ENCODE peak calls at places on chromosomes 7 and 10, in five cellular contexts. One of them, this sample, is unnamed.

GRCh38 chr7:138400400-138400886 is 59.6 kb upstream of the TRIM24 start:
- DNase-seq in GM23338: no peak
- DNase-seq in GM12878: no peak
- DNase-seq in A549: no peak
- DNase-seq in HepG2: no peak
- DNase-seq in this sample: peak

GRCh38 chr7:100021297-100021696 is 5.9 kb downstream of the ZKSCAN1 start:
- DNase-seq in A549: no peak
- DNase-seq in HepG2: no peak
- DNase-seq in GM12878: no peak
- DNase-seq in GM23338: no peak
- DNase-seq in this sample: no peak

GRCh38 chr10:100887761-100888296 is 24.9 kb upstream of the SLF2 start:
- DNase-seq in HepG2: no peak
- DNase-seq in A549: no peak
- DNase-seq in GM12878: no peak
- DNase-seq in GM23338: no peak
- DNase-seq in this sample: no peak

GRCh38 chr7:118324790-118325449 is 100.4 kb downstream of the ANKRD7 start:
- DNase-seq in GM12878: no peak
- DNase-seq in A549: no peak
- DNase-seq in GM23338: no peak
- DNase-seq in HepG2: no peak
- DNase-seq in this sample: no peak

GRCh38 chr7:140649566-140650205 is 9.1 kb upstream of the DENND2A start:
- DNase-seq in HepG2: no peak
- DNase-seq in A549: no peak
- DNase-seq in GM23338: no peak
- DNase-seq in GM12878: no peak
- DNase-seq in this sample: no peak

GRCh38 chr7:39950473-39951155 is 558 bp downstream of the CDK13 start:
- DNase-seq in GM23338: peak
- DNase-seq in A549: no peak
- DNase-seq in HepG2: no peak
- DNase-seq in GM12878: no peak
- DNase-seq in this sample: peak

GRCh38 chr7:7641129-7641663 is 644 bp downstream of the UMAD1 start:
- DNase-seq in A549: peak
- DNase-seq in HepG2: peak
- DNase-seq in GM23338: peak
- DNase-seq in GM12878: no peak
- DNase-seq in this sample: peak

GRCh38 chr7:82595176-82595575 is 151.6 kb upstream of the CACNA2D1 start:
- DNase-seq in HepG2: no peak
- DNase-seq in GM23338: no peak
- DNase-seq in A549: no peak
- DNase-seq in GM12878: no peak
- DNase-seq in this sample: no peak

GRCh38 chr7:106613279-106613678 is 47.7 kb downstream of the CCDC71L start:
- DNase-seq in A549: no peak
- DNase-seq in GM12878: no peak
- DNase-seq in HepG2: no peak
- DNase-seq in GM23338: no peak
- DNase-seq in this sample: no peak

GRCh38 chr10:47357911-47358310 is 9.7 kb downstream of the RBP3 start:
- DNase-seq in HepG2: no peak
- DNase-seq in GM12878: no peak
- DNase-seq in GM23338: no peak
- DNase-seq in A549: no peak
- DNase-seq in this sample: no peak

GRCh38 chr7:7272294-7272693 is 90.0 kb downstream of the C1GALT1 start:
- DNase-seq in HepG2: no peak
- DNase-seq in GM12878: no peak
- DNase-seq in A549: no peak
- DNase-seq in GM23338: no peak
- DNase-seq in this sample: no peak

GRCh38 chr10:116113721-116114501 is 159.1 kb downstream of the GFRA1 start:
- DNase-seq in A549: no peak
- DNase-seq in GM12878: no peak
- DNase-seq in HepG2: no peak
- DNase-seq in GM23338: no peak
- DNase-seq in this sample: no peak

GRCh38 chr10:131160219-131160875 is 151.2 kb downstream of the TCERG1L start:
- DNase-seq in HepG2: no peak
- DNase-seq in GM12878: no peak
- DNase-seq in GM23338: no peak
- DNase-seq in A549: no peak
- DNase-seq in this sample: no peak

GRCh38 chr10:124588736-124589451 is 127.3 kb downstream of the LHPP start:
- DNase-seq in A549: no peak
- DNase-seq in HepG2: peak
- DNase-seq in GM12878: no peak
- DNase-seq in GM23338: no peak
- DNase-seq in this sample: peak

GRCh38 chr7:18177815-18178660 is 150.4 kb upstream of the PRPS1L1 start:
- DNase-seq in GM23338: no peak
- DNase-seq in GM12878: peak
- DNase-seq in HepG2: peak
- DNase-seq in A549: no peak
- DNase-seq in this sample: peak

GRCh38 chr7:106143711-106144347 is 31.7 kb upstream of the SYPL1 start:
- DNase-seq in GM23338: peak
- DNase-seq in GM12878: no peak
- DNase-seq in A549: no peak
- DNase-seq in HepG2: no peak
- DNase-seq in this sample: peak

GRCh38 chr10:121610798-121611325 is 12.6 kb upstream of the FGFR2 start:
- DNase-seq in GM23338: no peak
- DNase-seq in HepG2: no peak
- DNase-seq in GM12878: no peak
- DNase-seq in A549: no peak
- DNase-seq in this sample: no peak

GRCh38 chr10:106559442-106559841 is 605.1 kb downstream of the SORCS1 start:
- DNase-seq in GM23338: no peak
- DNase-seq in A549: no peak
- DNase-seq in GM12878: no peak
- DNase-seq in HepG2: no peak
- DNase-seq in this sample: no peak

DNA sequence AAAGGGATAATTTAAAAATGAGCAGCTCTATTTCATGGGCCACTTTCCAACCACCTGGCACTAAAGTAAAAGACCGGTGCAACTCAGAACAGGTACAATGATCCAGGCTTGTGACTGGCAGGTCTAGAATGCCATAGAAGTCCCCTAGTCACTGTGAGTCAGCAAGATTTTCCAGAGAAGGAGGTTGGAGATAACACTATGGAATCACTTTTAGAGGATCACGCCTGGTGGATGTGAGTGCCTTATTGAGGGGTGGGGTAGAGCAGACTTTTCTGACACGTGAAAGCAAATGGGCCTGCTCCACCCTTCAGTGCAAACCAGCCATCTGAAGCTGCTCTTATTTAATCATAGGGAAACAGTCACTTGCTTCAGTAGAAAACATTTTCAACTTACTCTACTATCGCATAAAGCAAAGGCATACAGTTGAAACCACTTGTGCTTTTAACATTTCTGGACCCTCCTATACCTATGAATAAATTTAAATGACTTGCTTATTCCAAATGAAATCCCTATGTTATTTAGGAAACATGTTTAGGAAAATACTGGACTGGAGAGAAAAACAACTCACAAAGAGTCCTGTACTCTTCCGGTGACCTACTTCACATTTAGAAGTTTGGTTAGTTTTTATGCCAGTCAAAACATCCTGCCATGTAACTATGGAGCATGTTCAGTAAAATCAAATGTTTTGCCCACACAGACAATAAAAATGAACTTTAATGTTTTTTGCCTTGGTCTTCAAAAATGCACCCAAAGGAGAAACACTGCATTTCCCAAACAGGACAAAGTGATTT is 21.5 kb upstream of the AKR1C1 start:
- DNase-seq in A549: peak
- DNase-seq in GM12878: no peak
- DNase-seq in GM23338: no peak
- DNase-seq in HepG2: peak
- DNase-seq in this sample: peak
- TF ChIP-seq JUNB in A549: no peak
- TF ChIP-seq JUNB in GM12878: no peak
- TF ChIP-seq JUNB in GM23338: no peak
- TF ChIP-seq JUNB in HepG2: no peak
- TF ChIP-seq JUNB in this sample: no peak

DNA sequence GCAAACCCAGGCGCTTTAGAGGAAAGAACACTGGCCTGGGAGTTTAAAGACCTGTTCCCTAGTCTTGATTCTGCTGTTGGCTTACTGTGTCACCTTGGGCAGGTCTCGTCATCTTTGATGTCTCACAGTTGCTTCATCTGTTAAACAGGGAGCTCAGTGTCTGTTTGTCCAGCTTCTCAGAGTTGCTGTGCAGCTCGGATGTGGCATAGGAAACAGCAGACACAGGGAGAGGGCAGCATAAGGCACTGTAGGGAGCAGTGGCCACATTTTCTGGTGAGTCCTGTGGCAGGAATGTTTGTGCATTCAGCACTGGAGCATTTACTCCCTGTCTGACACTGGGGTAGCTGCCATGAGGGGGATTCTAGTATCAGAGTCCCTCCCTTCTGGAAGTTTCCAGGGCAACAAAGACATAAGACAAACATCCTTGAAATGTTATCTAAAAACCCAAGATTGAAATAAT is 2.0 kb downstream of the REPIN1 start:
- DNase-seq in GM12878: no peak
- DNase-seq in GM23338: no peak
- DNase-seq in HepG2: peak
- DNase-seq in A549: no peak
- DNase-seq in this sample: no peak
- TF ChIP-seq JUNB in GM12878: no peak
- TF ChIP-seq JUNB in GM23338: no peak
- TF ChIP-seq JUNB in HepG2: no peak
- TF ChIP-seq JUNB in A549: no peak
- TF ChIP-seq JUNB in this sample: no peak

GRCh38 chr7:43151076-43151475 is 38.6 kb downstream of the HECW1 start:
- DNase-seq in HepG2: no peak
- DNase-seq in A549: no peak
- DNase-seq in GM23338: no peak
- DNase-seq in GM12878: no peak
- DNase-seq in this sample: no peak
- TF ChIP-seq JUNB in HepG2: no peak
- TF ChIP-seq JUNB in A549: no peak
- TF ChIP-seq JUNB in GM23338: no peak
- TF ChIP-seq JUNB in GM12878: no peak
- TF ChIP-seq JUNB in this sample: no peak

GRCh38 chr10:48491422-48492139 is 113.3 kb downstream of the ARHGAP22 start:
- DNase-seq in A549: no peak
- DNase-seq in HepG2: no peak
- DNase-seq in GM23338: no peak
- DNase-seq in GM12878: no peak
- DNase-seq in this sample: no peak

GRCh38 chr10:48494073-48494472 is 110.8 kb downstream of the ARHGAP22 start:
- DNase-seq in A549: no peak
- DNase-seq in GM23338: no peak
- DNase-seq in GM12878: no peak
- DNase-seq in HepG2: no peak
- DNase-seq in this sample: no peak

GRCh38 chr10:48494611-48495010 is 110.3 kb downstream of the ARHGAP22 start:
- DNase-seq in GM23338: no peak
- DNase-seq in GM12878: no peak
- DNase-seq in HepG2: no peak
- DNase-seq in A549: no peak
- DNase-seq in this sample: no peak

GRCh38 chr10:48495282-48496045 is 109.4 kb downstream of the ARHGAP22 start:
- DNase-seq in GM12878: no peak
- DNase-seq in GM23338: no peak
- DNase-seq in HepG2: no peak
- DNase-seq in A549: no peak
- DNase-seq in this sample: no peak

GRCh38 chr10:48493083-48493871 is 111.6 kb downstream of the ARHGAP22 start:
- DNase-seq in GM12878: no peak
- DNase-seq in A549: no peak
- DNase-seq in HepG2: no peak
- DNase-seq in GM23338: no peak
- DNase-seq in this sample: no peak
- TF ChIP-seq JUNB in GM12878: no peak
- TF ChIP-seq JUNB in A549: no peak
- TF ChIP-seq JUNB in HepG2: no peak
- TF ChIP-seq JUNB in GM23338: no peak
- TF ChIP-seq JUNB in this sample: no peak

DNA sequence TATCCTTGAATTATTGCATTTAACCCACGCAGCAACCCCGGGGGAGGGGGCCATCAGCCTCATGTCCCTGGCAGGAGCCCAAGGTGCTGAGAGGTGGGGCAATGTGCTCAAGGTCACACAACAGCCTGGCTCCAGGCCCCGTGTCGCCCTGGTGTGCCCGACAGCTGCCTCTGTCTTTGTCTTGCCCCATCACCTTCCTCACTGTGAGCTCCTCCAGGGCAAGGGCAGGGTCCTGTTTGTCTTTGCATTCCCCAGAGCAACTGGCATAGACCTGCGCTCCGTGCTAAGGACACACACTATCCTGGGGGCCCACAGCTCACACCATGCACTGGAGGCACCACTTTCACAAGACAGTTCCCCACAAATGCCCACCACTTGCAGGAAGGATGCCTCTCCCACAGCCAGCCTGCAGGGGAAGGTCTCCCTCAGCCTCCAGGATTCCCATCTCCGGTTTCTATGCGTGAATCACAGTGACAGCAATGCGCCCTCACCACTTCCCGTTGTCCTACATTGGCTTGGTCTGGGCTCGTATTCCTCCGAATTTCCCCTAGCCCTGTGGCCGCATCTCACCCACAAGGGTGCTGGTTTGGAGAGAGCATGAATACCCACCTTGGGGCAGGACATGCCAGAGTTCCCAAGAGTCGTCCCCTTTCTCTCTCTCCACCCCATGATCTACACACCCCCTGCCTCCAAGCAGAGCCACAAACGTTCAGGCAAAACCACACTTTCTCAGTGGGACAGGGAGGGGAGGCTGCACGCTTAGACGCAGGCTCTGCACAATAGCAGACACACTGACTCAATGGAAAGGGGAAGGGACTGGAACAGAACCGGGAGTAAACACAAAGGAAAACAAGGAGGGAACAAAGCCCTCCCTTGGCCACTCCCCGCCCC is 10.3 kb downstream of the ITPRIP start:
- DNase-seq in HepG2: peak
- DNase-seq in GM23338: peak
- DNase-seq in GM12878: no peak
- DNase-seq in A549: no peak
- DNase-seq in this sample: no peak
- TF ChIP-seq JUNB in HepG2: no peak
- TF ChIP-seq JUNB in GM23338: no peak
- TF ChIP-seq JUNB in GM12878: no peak
- TF ChIP-seq JUNB in A549: no peak
- TF ChIP-seq JUNB in this sample: no peak

GRCh38 chr7:29040570-29040906 is 82.4 kb upstream of the TRIL start:
- DNase-seq in A549: no peak
- DNase-seq in GM23338: no peak
- DNase-seq in GM12878: no peak
- DNase-seq in HepG2: no peak
- DNase-seq in this sample: no peak
- TF ChIP-seq JUNB in A549: no peak
- TF ChIP-seq JUNB in GM23338: no peak
- TF ChIP-seq JUNB in GM12878: no peak
- TF ChIP-seq JUNB in HepG2: no peak
- TF ChIP-seq JUNB in this sample: no peak

GRCh38 chr7:155224116-155224811 is 73.4 kb upstream of the INSIG1 start:
- DNase-seq in HepG2: no peak
- DNase-seq in A549: no peak
- DNase-seq in GM12878: no peak
- DNase-seq in GM23338: no peak
- DNase-seq in this sample: no peak
- TF ChIP-seq JUNB in HepG2: no peak
- TF ChIP-seq JUNB in A549: no peak
- TF ChIP-seq JUNB in GM12878: no peak
- TF ChIP-seq JUNB in GM23338: no peak
- TF ChIP-seq JUNB in this sample: no peak

GRCh38 chr7:139571190-139571589 is 47.7 kb downstream of the CLEC2L start:
- DNase-seq in GM12878: no peak
- DNase-seq in GM23338: no peak
- DNase-seq in HepG2: no peak
- DNase-seq in A549: no peak
- DNase-seq in this sample: no peak
- TF ChIP-seq JUNB in GM12878: no peak
- TF ChIP-seq JUNB in GM23338: no peak
- TF ChIP-seq JUNB in HepG2: no peak
- TF ChIP-seq JUNB in A549: no peak
- TF ChIP-seq JUNB in this sample: no peak

This sample was measured in K562.